ENCODE peak calls at places on chromosomes 12 and 14, in nine cellular contexts. One of them, this sample, is unnamed.

GRCh38 chr12:75704208-75704607 is 192.8 kb upstream of the KRR1 start:
- DNase-seq in fibroblast of mammary gland: no peak
- DNase-seq in CD8-positive, alpha-beta T cell: no peak
- DNase-seq in GM13977: no peak
- DNase-seq in endothelial cell: no peak
- DNase-seq in CD4-positive, alpha-beta T cell: no peak
- DNase-seq in upper lobe of right lung: no peak
- DNase-seq in cardiac muscle cell: no peak
- DNase-seq in HepG2: no peak
- DNase-seq in this sample: no peak

GRCh38 chr14:94044476-94045091 is 18.4 kb downstream of the OTUB2 start:
- DNase-seq in fibroblast of mammary gland: no peak
- DNase-seq in CD8-positive, alpha-beta T cell: no peak
- DNase-seq in GM13977: no peak
- DNase-seq in endothelial cell: no peak
- DNase-seq in CD4-positive, alpha-beta T cell: no peak
- DNase-seq in upper lobe of right lung: peak
- DNase-seq in cardiac muscle cell: no peak
- DNase-seq in HepG2: no peak
- DNase-seq in this sample: no peak

GRCh38 chr14:72947366-72948160 is 21.3 kb downstream of the DCAF4 start:
- DNase-seq in fibroblast of mammary gland: peak
- DNase-seq in CD8-positive, alpha-beta T cell: no peak
- DNase-seq in GM13977: no peak
- DNase-seq in endothelial cell: no peak
- DNase-seq in CD4-positive, alpha-beta T cell: no peak
- DNase-seq in upper lobe of right lung: no peak
- DNase-seq in cardiac muscle cell: no peak
- DNase-seq in HepG2: no peak
- DNase-seq in this sample: no peak

GRCh38 chr12:2797721-2798418 is 3.1 kb downstream of the FKBP4 start:
- DNase-seq in fibroblast of mammary gland: no peak
- DNase-seq in CD8-positive, alpha-beta T cell: no peak
- DNase-seq in GM13977: no peak
- DNase-seq in endothelial cell: no peak
- DNase-seq in CD4-positive, alpha-beta T cell: no peak
- DNase-seq in upper lobe of right lung: no peak
- DNase-seq in cardiac muscle cell: no peak
- DNase-seq in HepG2: no peak
- DNase-seq in this sample: no peak

GRCh38 chr12:122006186-122006926 is 15.3 kb upstream of the BCL7A start:
- DNase-seq in fibroblast of mammary gland: no peak
- DNase-seq in CD8-positive, alpha-beta T cell: no peak
- DNase-seq in GM13977: no peak
- DNase-seq in endothelial cell: no peak
- DNase-seq in CD4-positive, alpha-beta T cell: no peak
- DNase-seq in upper lobe of right lung: no peak
- DNase-seq in cardiac muscle cell: no peak
- DNase-seq in HepG2: no peak
- DNase-seq in this sample: no peak

GRCh38 chr14:95018845-95019244 is 138.5 kb downstream of the DICER1 start:
- DNase-seq in fibroblast of mammary gland: peak
- DNase-seq in CD8-positive, alpha-beta T cell: no peak
- DNase-seq in GM13977: no peak
- DNase-seq in endothelial cell: no peak
- DNase-seq in CD4-positive, alpha-beta T cell: no peak
- DNase-seq in upper lobe of right lung: no peak
- DNase-seq in cardiac muscle cell: no peak
- DNase-seq in HepG2: no peak
- DNase-seq in this sample: no peak

GRCh38 chr14:23009939-23010718 is at the start of gene C14orf93:
- DNase-seq in fibroblast of mammary gland: peak
- DNase-seq in CD8-positive, alpha-beta T cell: peak
- DNase-seq in GM13977: peak
- DNase-seq in endothelial cell: peak
- DNase-seq in CD4-positive, alpha-beta T cell: peak
- DNase-seq in upper lobe of right lung: peak
- DNase-seq in cardiac muscle cell: peak
- DNase-seq in HepG2: peak
- DNase-seq in this sample: peak

GRCh38 chr12:79298511-79298910 is 392.3 kb downstream of the PAWR start:
- DNase-seq in fibroblast of mammary gland: peak
- DNase-seq in CD8-positive, alpha-beta T cell: no peak
- DNase-seq in GM13977: no peak
- DNase-seq in endothelial cell: no peak
- DNase-seq in CD4-positive, alpha-beta T cell: no peak
- DNase-seq in upper lobe of right lung: no peak
- DNase-seq in cardiac muscle cell: no peak
- DNase-seq in HepG2: no peak
- DNase-seq in this sample: no peak

GRCh38 chr14:103393078-103393477 is 7.9 kb downstream of the MARK3 start:
- DNase-seq in fibroblast of mammary gland: no peak
- DNase-seq in CD8-positive, alpha-beta T cell: no peak
- DNase-seq in GM13977: no peak
- DNase-seq in endothelial cell: no peak
- DNase-seq in CD4-positive, alpha-beta T cell: no peak
- DNase-seq in upper lobe of right lung: no peak
- DNase-seq in cardiac muscle cell: no peak
- DNase-seq in HepG2: no peak
- DNase-seq in this sample: no peak

GRCh38 chr14:85599939-85600338 is 70.0 kb downstream of the FLRT2 start:
- DNase-seq in fibroblast of mammary gland: peak
- DNase-seq in CD8-positive, alpha-beta T cell: no peak
- DNase-seq in GM13977: no peak
- DNase-seq in endothelial cell: no peak
- DNase-seq in CD4-positive, alpha-beta T cell: no peak
- DNase-seq in upper lobe of right lung: no peak
- DNase-seq in cardiac muscle cell: no peak
- DNase-seq in HepG2: no peak
- DNase-seq in this sample: no peak

GRCh38 chr12:31591308-31591901 is 469 bp upstream of the DENND5B start:
- DNase-seq in fibroblast of mammary gland: peak
- DNase-seq in CD8-positive, alpha-beta T cell: no peak
- DNase-seq in GM13977: peak
- DNase-seq in endothelial cell: peak
- DNase-seq in CD4-positive, alpha-beta T cell: no peak
- DNase-seq in upper lobe of right lung: no peak
- DNase-seq in cardiac muscle cell: peak
- DNase-seq in HepG2: no peak
- DNase-seq in this sample: peak

GRCh38 chr12:89947437-89948265 is 239.0 kb upstream of the ATP2B1 start:
- DNase-seq in fibroblast of mammary gland: peak
- DNase-seq in CD8-positive, alpha-beta T cell: no peak
- DNase-seq in GM13977: no peak
- DNase-seq in endothelial cell: no peak
- DNase-seq in CD4-positive, alpha-beta T cell: no peak
- DNase-seq in upper lobe of right lung: no peak
- DNase-seq in cardiac muscle cell: peak
- DNase-seq in HepG2: no peak
- DNase-seq in this sample: no peak

GRCh38 chr14:61103541-61104339 is 122.7 kb downstream of the SLC38A6 start:
- DNase-seq in fibroblast of mammary gland: peak
- DNase-seq in CD8-positive, alpha-beta T cell: no peak
- DNase-seq in GM13977: peak
- DNase-seq in endothelial cell: no peak
- DNase-seq in CD4-positive, alpha-beta T cell: no peak
- DNase-seq in upper lobe of right lung: no peak
- DNase-seq in cardiac muscle cell: no peak
- DNase-seq in HepG2: peak
- DNase-seq in this sample: peak

GRCh38 chr12:96487214-96487613 is 2.2 kb upstream of the CFAP54 start:
- DNase-seq in fibroblast of mammary gland: peak
- DNase-seq in CD8-positive, alpha-beta T cell: no peak
- DNase-seq in GM13977: no peak
- DNase-seq in endothelial cell: no peak
- DNase-seq in CD4-positive, alpha-beta T cell: no peak
- DNase-seq in upper lobe of right lung: no peak
- DNase-seq in cardiac muscle cell: no peak
- DNase-seq in HepG2: no peak
- DNase-seq in this sample: no peak

DNA sequence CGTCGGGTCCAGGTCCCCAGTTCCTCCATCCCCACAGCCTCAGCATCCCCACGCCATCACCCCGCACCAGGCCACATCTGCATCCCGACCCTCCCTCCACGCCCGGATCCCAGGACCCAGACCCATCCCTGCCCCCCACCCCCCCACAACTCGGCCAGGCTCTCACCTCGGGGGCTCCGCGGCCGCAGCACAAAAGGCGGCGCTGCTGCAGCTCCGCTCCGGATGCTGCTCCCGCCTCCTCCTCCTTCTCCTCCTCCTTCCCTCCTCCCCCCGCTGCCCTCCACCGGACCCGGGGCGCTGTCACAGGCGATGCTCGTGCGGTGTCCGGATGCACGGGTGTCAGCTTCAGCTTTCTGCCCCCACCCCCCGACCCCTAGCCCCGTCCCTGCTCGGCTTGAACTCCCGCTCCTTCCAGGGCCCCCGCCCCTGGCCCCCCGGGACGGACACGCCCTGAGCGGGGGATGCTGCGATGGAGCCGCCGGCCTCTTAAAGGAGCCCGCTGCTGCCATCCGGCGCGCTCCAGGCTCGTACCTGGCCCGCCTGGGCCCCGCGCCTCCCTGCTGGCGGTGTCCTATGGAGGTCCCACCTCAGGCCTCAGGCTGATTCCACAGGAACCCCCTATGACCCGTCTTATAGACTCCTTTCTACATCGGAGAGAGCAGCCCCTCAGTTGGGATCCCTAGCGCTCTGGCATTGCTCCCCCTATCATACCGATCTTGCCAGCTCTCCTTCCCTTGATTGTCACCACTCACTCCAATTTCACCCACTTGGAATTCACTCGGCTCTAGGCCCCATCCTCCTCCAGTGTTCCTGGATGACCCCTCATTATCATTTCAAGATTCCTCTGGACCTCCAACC is at the start of gene MAP3K12:
- DNase-seq in fibroblast of mammary gland: peak
- DNase-seq in CD8-positive, alpha-beta T cell: peak
- DNase-seq in GM13977: peak
- DNase-seq in endothelial cell: peak
- DNase-seq in CD4-positive, alpha-beta T cell: peak
- DNase-seq in upper lobe of right lung: peak
- DNase-seq in cardiac muscle cell: peak
- DNase-seq in HepG2: no peak
- DNase-seq in this sample: peak
- TF ChIP-seq CTCF in fibroblast of mammary gland: no peak
- TF ChIP-seq CTCF in CD8-positive, alpha-beta T cell: no peak
- TF ChIP-seq CTCF in GM13977: peak
- TF ChIP-seq CTCF in endothelial cell: no peak
- TF ChIP-seq CTCF in CD4-positive, alpha-beta T cell: no peak
- TF ChIP-seq CTCF in upper lobe of right lung: no peak
- TF ChIP-seq CTCF in cardiac muscle cell: no peak
- TF ChIP-seq CTCF in HepG2: peak
- TF ChIP-seq CTCF in this sample: peak

GRCh38 chr14:59407246-59407615 is 57.9 kb downstream of the GPR135 start:
- DNase-seq in fibroblast of mammary gland: peak
- DNase-seq in CD8-positive, alpha-beta T cell: no peak
- DNase-seq in GM13977: no peak
- DNase-seq in endothelial cell: no peak
- DNase-seq in CD4-positive, alpha-beta T cell: no peak
- DNase-seq in upper lobe of right lung: no peak
- DNase-seq in cardiac muscle cell: no peak
- DNase-seq in HepG2: peak
- DNase-seq in this sample: no peak
- TF ChIP-seq CTCF in fibroblast of mammary gland: no peak
- TF ChIP-seq CTCF in CD8-positive, alpha-beta T cell: no peak
- TF ChIP-seq CTCF in GM13977: no peak
- TF ChIP-seq CTCF in endothelial cell: no peak
- TF ChIP-seq CTCF in CD4-positive, alpha-beta T cell: no peak
- TF ChIP-seq CTCF in upper lobe of right lung: no peak
- TF ChIP-seq CTCF in cardiac muscle cell: no peak
- TF ChIP-seq CTCF in HepG2: no peak
- TF ChIP-seq CTCF in this sample: no peak

GRCh38 chr12:113649256-113649830 is 177.7 kb upstream of the LHX5 start:
- DNase-seq in fibroblast of mammary gland: no peak
- DNase-seq in CD8-positive, alpha-beta T cell: no peak
- DNase-seq in GM13977: no peak
- DNase-seq in endothelial cell: no peak
- DNase-seq in CD4-positive, alpha-beta T cell: no peak
- DNase-seq in upper lobe of right lung: no peak
- DNase-seq in cardiac muscle cell: no peak
- DNase-seq in HepG2: no peak
- DNase-seq in this sample: no peak

GRCh38 chr12:113645183-113645582 is 173.5 kb upstream of the LHX5 start:
- DNase-seq in fibroblast of mammary gland: no peak
- DNase-seq in CD8-positive, alpha-beta T cell: no peak
- DNase-seq in GM13977: no peak
- DNase-seq in endothelial cell: no peak
- DNase-seq in CD4-positive, alpha-beta T cell: no peak
- DNase-seq in upper lobe of right lung: no peak
- DNase-seq in cardiac muscle cell: no peak
- DNase-seq in HepG2: no peak
- DNase-seq in this sample: no peak

GRCh38 chr12:113643575-113643974 is 171.9 kb upstream of the LHX5 start:
- DNase-seq in fibroblast of mammary gland: no peak
- DNase-seq in CD8-positive, alpha-beta T cell: no peak
- DNase-seq in GM13977: no peak
- DNase-seq in endothelial cell: no peak
- DNase-seq in CD4-positive, alpha-beta T cell: no peak
- DNase-seq in upper lobe of right lung: no peak
- DNase-seq in cardiac muscle cell: no peak
- DNase-seq in HepG2: no peak
- DNase-seq in this sample: no peak

GRCh38 chr12:113650476-113650875 is 178.8 kb upstream of the LHX5 start:
- DNase-seq in fibroblast of mammary gland: no peak
- DNase-seq in CD8-positive, alpha-beta T cell: no peak
- DNase-seq in GM13977: no peak
- DNase-seq in endothelial cell: no peak
- DNase-seq in CD4-positive, alpha-beta T cell: no peak
- DNase-seq in upper lobe of right lung: no peak
- DNase-seq in cardiac muscle cell: no peak
- DNase-seq in HepG2: no peak
- DNase-seq in this sample: no peak

DNA sequence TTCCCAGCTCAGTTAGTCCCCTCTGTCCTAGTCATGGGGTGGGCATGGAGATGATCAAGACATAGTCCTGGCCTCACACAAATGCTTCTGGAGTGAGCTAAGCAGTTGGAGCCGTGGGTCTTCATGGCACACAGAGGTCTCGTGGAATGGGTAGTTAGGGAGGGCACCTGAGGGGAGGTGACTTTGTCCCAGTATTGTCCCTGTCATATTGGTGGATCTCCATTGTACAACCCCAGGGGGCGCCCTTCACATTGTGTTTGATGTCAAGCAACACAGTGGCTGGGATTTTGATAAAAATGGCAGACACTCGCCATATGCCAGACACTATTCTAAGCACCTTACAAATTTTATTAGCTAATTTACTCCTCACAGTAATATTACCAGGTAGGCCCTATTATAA is 175.4 kb upstream of the LHX5 start:
- DNase-seq in fibroblast of mammary gland: no peak
- DNase-seq in CD8-positive, alpha-beta T cell: no peak
- DNase-seq in GM13977: no peak
- DNase-seq in endothelial cell: peak
- DNase-seq in CD4-positive, alpha-beta T cell: no peak
- DNase-seq in upper lobe of right lung: no peak
- DNase-seq in cardiac muscle cell: no peak
- DNase-seq in HepG2: peak
- DNase-seq in this sample: no peak
- TF ChIP-seq CTCF in fibroblast of mammary gland: no peak
- TF ChIP-seq CTCF in CD8-positive, alpha-beta T cell: no peak
- TF ChIP-seq CTCF in GM13977: peak
- TF ChIP-seq CTCF in endothelial cell: peak
- TF ChIP-seq CTCF in CD4-positive, alpha-beta T cell: no peak
- TF ChIP-seq CTCF in upper lobe of right lung: no peak
- TF ChIP-seq CTCF in cardiac muscle cell: peak
- TF ChIP-seq CTCF in HepG2: peak
- TF ChIP-seq CTCF in this sample: peak

GRCh38 chr12:69284131-69284530 is 44.8 kb downstream of the CPSF6 start:
- DNase-seq in fibroblast of mammary gland: peak
- DNase-seq in CD8-positive, alpha-beta T cell: peak
- DNase-seq in GM13977: no peak
- DNase-seq in endothelial cell: peak
- DNase-seq in CD4-positive, alpha-beta T cell: peak
- DNase-seq in upper lobe of right lung: peak
- DNase-seq in cardiac muscle cell: peak
- DNase-seq in HepG2: peak
- DNase-seq in this sample: peak
- TF ChIP-seq CTCF in fibroblast of mammary gland: peak
- TF ChIP-seq CTCF in CD8-positive, alpha-beta T cell: no peak
- TF ChIP-seq CTCF in GM13977: no peak
- TF ChIP-seq CTCF in endothelial cell: no peak
- TF ChIP-seq CTCF in CD4-positive, alpha-beta T cell: no peak
- TF ChIP-seq CTCF in upper lobe of right lung: peak
- TF ChIP-seq CTCF in cardiac muscle cell: peak
- TF ChIP-seq CTCF in HepG2: peak
- TF ChIP-seq CTCF in this sample: no peak